ENCODE peak calls at places on chromosomes 16 and 17, in five cellular contexts. H, U, J, M and V are unnamed samples.
A peak's percentile ranks its signal among the peaks of the same experiment; 100 is the strongest.

GRCh38 chr16:3484328-3485096 is 10.8 kb downstream of the C16orf90 start:
- DNase-seq in U (no peak), H (no peak), M (no peak), J (no peak), V (no peak)

GRCh38 chr17:12074346-12074745 is 53.7 kb downstream of the MAP2K4 start:
- DNase-seq in H (no peak), J (no peak), M (no peak), U (no peak), V (no peak)

GRCh38 chr16:69311533-69312388 is 611 bp downstream of the VPS4A start:
- DNase-seq in H (peak; percentile 42), J (no peak), M (peak; percentile 34), U (no peak), V (peak; percentile 47)

GRCh38 chr17:78883090-78883532 is 19.9 kb downstream of the CEP295NL start:
- DNase-seq in U (peak; percentile 81), H (peak; percentile 17), J (peak; percentile 76), M (peak; percentile 77), V (peak; percentile 62)

GRCh38 chr17:74011963-74012362 is 191.5 kb upstream of the RPL38 start:
- DNase-seq in H (no peak), U (no peak), M (peak; percentile 4), J (no peak), V (no peak)

GRCh38 chr17:36768355-36768754 is 167.0 kb downstream of the MRM1 start:
- DNase-seq in U (no peak), H (no peak), M (no peak), J (no peak), V (no peak)

GRCh38 chr17:40071720-40072480 is 9.1 kb downstream of the THRA start:
- DNase-seq in H (no peak), M (peak; percentile 94), U (peak; percentile 76), J (peak; percentile 68), V (no peak)

GRCh38 chr16:84086357-84086756 is 30.4 kb downstream of the MBTPS1 start:
- DNase-seq in M (no peak), J (peak; percentile 73), H (no peak), U (peak; percentile 77), V (no peak)

GRCh38 chr17:46809110-46809571 is 9.4 kb downstream of the WNT3 start:
- DNase-seq in H (no peak), J (no peak), U (no peak), M (no peak), V (no peak)

GRCh38 chr17:17381438-17382059 is 78.4 kb downstream of the NT5M start:
- DNase-seq in H (no peak), J (no peak), M (no peak), U (no peak), V (no peak)

GRCh38 chr16:86156155-86156554 is 257.2 kb downstream of the IRF8 start:
- DNase-seq in H (no peak), M (no peak), U (no peak), J (no peak), V (no peak)

GRCh38 chr16:86157616-86158247 is 258.8 kb downstream of the IRF8 start:
- DNase-seq in H (no peak), J (no peak), M (no peak), U (no peak), V (no peak)

GRCh38 chr16:86158688-86159360 is 259.9 kb downstream of the IRF8 start:
- DNase-seq in U (no peak), J (no peak), H (no peak), M (no peak), V (no peak)
- TF ChIP-seq CTCF in U (no peak), J (no peak), H (no peak), M (no peak), V (no peak)

DNA sequence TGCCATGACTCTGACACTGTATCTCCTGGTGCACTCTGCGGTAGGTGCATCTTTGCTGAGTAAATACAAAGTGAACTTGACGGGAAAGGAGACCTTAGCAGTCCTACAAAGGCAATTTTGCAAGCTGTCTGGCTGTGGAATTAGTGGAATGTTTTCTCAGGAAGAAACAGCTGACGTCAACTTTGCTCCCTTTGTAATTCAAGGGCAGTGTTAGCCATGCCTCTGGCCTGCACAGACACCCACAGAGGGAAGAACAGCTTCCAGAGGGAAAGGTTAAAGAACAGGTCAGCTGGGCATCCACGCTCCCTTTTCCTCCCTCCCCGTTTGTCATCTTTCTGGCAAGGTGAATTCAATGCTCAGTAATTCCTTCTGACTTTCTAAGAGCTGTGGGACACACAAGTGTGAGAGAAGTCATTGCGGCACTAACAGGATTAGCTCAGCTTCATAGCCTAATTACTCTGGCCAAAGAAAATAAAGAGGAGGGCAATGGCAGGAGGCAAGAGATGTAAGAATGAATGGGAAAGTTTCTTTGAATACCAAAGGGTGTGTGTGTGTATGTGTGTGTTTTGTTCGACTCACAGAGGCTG is 476.9 kb upstream of the GOT2 start:
- DNase-seq in J (peak; percentile 19), H (no peak), M (peak; percentile 4), U (no peak), V (no peak)
- H3K4me3 ChIP-seq in J (no peak overlapping the region), H (no peak overlapping the region), M (no peak overlapping the region), U (no peak overlapping the region), V (no peak overlapping the region)

GRCh38 chr17:67466251-67466650 is 89.2 kb downstream of the PITPNC1 start:
- DNase-seq in U (no peak), H (no peak), M (no peak), J (no peak), V (no peak)

GRCh38 chr17:67474081-67474661 is 97.1 kb downstream of the PITPNC1 start:
- DNase-seq in M (no peak), J (peak; percentile 64), H (no peak), U (peak; percentile 26), V (no peak)

GRCh38 chr17:67467500-67468481 is 90.7 kb downstream of the PITPNC1 start:
- DNase-seq in U (no peak), M (no peak), H (no peak), J (no peak), V (no peak)

GRCh38 chr17:67471118-67471517 is 94.0 kb downstream of the PITPNC1 start:
- DNase-seq in U (no peak), M (no peak), J (no peak), H (no peak), V (no peak)

GRCh38 chr17:67469208-67469980 is 92.3 kb downstream of the PITPNC1 start:
- DNase-seq in H (no peak), J (no peak), M (no peak), U (no peak), V (peak; percentile 31)
- TF ChIP-seq CTCF in H (no peak), J (no peak), M (no peak), U (no peak), V (no peak)

GRCh38 chr16:61412562-61412961 is 623.7 kb downstream of the CDH8 start:
- DNase-seq in M (no peak), H (no peak), J (no peak), U (no peak), V (no peak)
- H3K4me3 ChIP-seq in M (no peak overlapping the region), H (no peak overlapping the region), J (no peak overlapping the region), U (no peak overlapping the region), V (no peak overlapping the region)